ENCODE peak calls at places on chromosome 15, in six cellular contexts. F is endothelial cell, O is endodermal cell, Z is esophagus squamous epithelium, E is nephron progenitor cell, K is AG09309. I is an unnamed sample.

GRCh38 chr15:73019733-73020132 is 32.5 kb upstream of the NEO1 start:
- DNase-seq in F (no peak), O (peak; percentile 18), Z (no peak), E (no peak), K (no peak), I (no peak)

GRCh38 chr15:63434567-63435219 is 53.0 kb upstream of the CA12 start:
- DNase-seq in F (no peak), O (peak; percentile 67), Z (no peak), E (no peak), K (no peak), I (no peak)

GRCh38 chr15:85859671-85860070 is 64.9 kb upstream of the KLHL25 start:
- DNase-seq in F (no peak), O (peak; percentile 41), Z (no peak), E (no peak), K (no peak), I (no peak)

GRCh38 chr15:32649336-32649735 is 7.8 kb downstream of the SCG5 start:
- DNase-seq in F (peak; percentile 17), O (peak; percentile 71), Z (no peak), E (no peak), K (no peak), I (no peak)

GRCh38 chr15:97993310-97993738 is 32.8 kb downstream of the ARRDC4 start:
- DNase-seq in F (no peak), O (no peak), Z (no peak), E (no peak), K (no peak), I (no peak)

GRCh38 chr15:101373580-101373979 is 78.5 kb upstream of the SNRPA1 start:
- DNase-seq in F (no peak), O (no peak), Z (no peak), E (no peak), K (no peak), I (no peak)

GRCh38 chr15:77387355-77388105 is 32.4 kb downstream of the PEAK1 start:
- DNase-seq in F (no peak), O (no peak), Z (no peak), E (no peak), K (no peak), I (no peak)

GRCh38 chr15:58444056-58444455 is 12.3 kb downstream of the LIPC start:
- DNase-seq in F (no peak), O (peak; percentile 62), Z (no peak), E (no peak), K (no peak), I (no peak)

GRCh38 chr15:64092864-64093626 is 593 bp downstream of the CIAO2A start:
- DNase-seq in F (peak; percentile 41), O (peak; percentile 78), Z (no peak), E (peak; percentile 36), K (no peak), I (peak; percentile 57)

GRCh38 chr15:76056931-76057330 is 2.9 kb upstream of the TMEM266 start:
- DNase-seq in F (no peak), O (no peak), Z (no peak), E (no peak), K (no peak), I (no peak)

DNA sequence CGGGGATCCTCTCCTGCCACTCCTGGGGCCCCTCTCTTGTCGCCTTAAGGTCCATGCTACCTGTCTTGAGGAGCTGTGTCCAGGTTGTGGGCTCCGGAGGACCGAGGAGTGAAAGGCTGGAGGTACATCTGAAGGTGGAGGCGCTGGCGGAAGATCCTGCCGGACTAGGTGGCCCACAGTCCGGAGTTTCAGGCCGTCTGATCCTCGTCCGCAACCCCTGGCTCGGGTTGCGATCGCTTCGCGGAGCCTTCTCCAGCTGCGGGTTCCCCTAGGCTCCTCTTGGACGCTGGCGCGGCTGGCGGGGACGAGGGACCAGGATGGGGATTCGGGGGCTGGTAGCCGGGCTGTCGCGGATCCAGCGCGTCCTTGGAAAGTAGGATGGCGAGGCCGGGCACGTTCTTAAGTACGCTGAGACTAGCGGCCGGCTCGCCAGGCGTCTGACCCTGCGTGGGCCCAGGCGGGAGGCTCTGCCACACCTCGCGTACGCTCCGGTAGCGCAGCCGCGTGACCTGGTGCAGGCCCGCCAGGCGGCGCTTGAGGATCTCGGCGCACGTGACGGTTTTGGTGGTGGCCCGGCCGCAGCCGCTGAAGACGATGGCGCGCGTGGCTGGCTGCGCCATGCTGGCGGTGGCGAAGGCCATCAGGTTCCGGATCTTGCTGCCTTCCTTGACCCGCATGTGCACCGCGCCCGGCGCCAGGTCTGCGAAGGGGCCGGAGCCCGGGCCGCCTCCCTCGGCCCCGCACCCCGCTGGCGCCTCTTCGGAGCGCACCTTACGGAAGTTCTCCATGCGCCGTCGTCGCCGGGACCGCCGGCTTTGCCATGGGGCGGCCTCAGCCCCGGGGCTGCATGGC is 550 bp downstream of the RPP25 start:
- DNase-seq in F (peak; percentile 73), O (peak; percentile 86), Z (no peak), E (peak; percentile 77), K (no peak), I (peak; percentile 78)
- TF ChIP-seq CTCF in F (peak; percentile 48), O (peak; percentile 66), Z (peak; percentile 53), E (peak; percentile 13), K (peak; percentile 34), I (peak; percentile 57)

GRCh38 chr15:99424978-99425665 is 140.7 kb upstream of the MEF2A start:
- DNase-seq in F (no peak), O (no peak), Z (no peak), E (no peak), K (peak; percentile 29), I (no peak)
- TF ChIP-seq CTCF in F (no peak), O (no peak), Z (no peak), E (no peak), K (no peak), I (no peak)

DNA sequence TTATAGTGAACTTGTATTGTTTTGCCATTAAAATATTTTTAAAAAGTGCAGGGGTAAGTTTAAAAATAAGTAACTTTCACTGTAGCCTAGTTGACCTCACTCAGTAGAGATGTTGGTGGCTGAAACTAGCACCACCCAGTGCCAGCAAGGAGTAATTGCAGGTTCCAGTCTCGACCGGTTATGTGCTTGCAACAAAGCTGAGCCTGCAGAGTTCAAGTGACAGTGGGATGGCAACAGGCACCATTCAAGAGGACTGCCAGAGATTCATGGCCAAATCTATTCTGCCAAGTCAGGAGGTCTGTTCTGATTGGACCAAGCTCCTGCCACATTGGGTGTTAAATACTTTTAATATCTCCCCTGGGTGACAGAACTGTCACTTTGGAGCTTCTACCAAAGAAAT is 2.7 kb downstream of the ADAMTS7 start:
- DNase-seq in F (no peak), O (peak; percentile 81), Z (no peak), E (no peak), K (no peak), I (peak; percentile 70)
- TF ChIP-seq CTCF in F (peak; percentile 62), O (peak; percentile 75), Z (peak; percentile 33), E (peak; percentile 42), K (peak; percentile 39), I (peak; percentile 69)

GRCh38 chr15:55993804-55994539 is 560 bp upstream of the NEDD4 start:
- DNase-seq in F (no peak), O (peak; percentile 82), Z (no peak), E (no peak), K (peak; percentile 27), I (peak; percentile 54)
- TF ChIP-seq CTCF in F (no peak), O (no peak), Z (no peak), E (no peak), K (peak; percentile 15), I (no peak)

GRCh38 chr15:41583795-41584194 is 24.8 kb downstream of the TYRO3 start:
- DNase-seq in F (no peak), O (no peak), Z (no peak), E (no peak), K (no peak), I (no peak)

GRCh38 chr15:41577863-41578735 is 19.1 kb downstream of the TYRO3 start:
- DNase-seq in F (no peak), O (no peak), Z (no peak), E (no peak), K (no peak), I (no peak)

GRCh38 chr15:41584636-41585139 is 25.7 kb downstream of the TYRO3 start:
- DNase-seq in F (no peak), O (no peak), Z (no peak), E (no peak), K (no peak), I (no peak)

GRCh38 chr15:41578736-41579383 is 19.8 kb downstream of the TYRO3 start:
- DNase-seq in F (no peak), O (no peak), Z (no peak), E (no peak), K (no peak), I (no peak)

GRCh38 chr15:41581110-41581509 is 22.1 kb downstream of the TYRO3 start:
- DNase-seq in F (no peak), O (peak; percentile 87), Z (no peak), E (no peak), K (no peak), I (peak; percentile 81)
- TF ChIP-seq CTCF in F (no peak), O (peak; percentile 78), Z (peak; percentile 34), E (no peak), K (peak; percentile 31), I (peak; percentile 68)